ENCODE peak calls at places on chromosomes 1 and 21, in nine cellular contexts. One of them, this sample, is unnamed.

GRCh38 chr21:14383596-14384210 is 757 bp upstream of the HSPA13 start:
- DNase-seq in tibial artery: no peak
- DNase-seq in tibial nerve: no peak
- DNase-seq in small intestine: peak
- DNase-seq in heart right ventricle: no peak
- DNase-seq in GM23338: peak
- DNase-seq in effector memory CD4-positive, alpha-beta T cell: no peak
- DNase-seq in heart left ventricle: no peak
- DNase-seq in thoracic aorta: no peak
- DNase-seq in this sample: no peak

GRCh38 chr1:180188103-180188506 is 33.4 kb downstream of the QSOX1 start:
- DNase-seq in thoracic aorta: no peak
- DNase-seq in heart right ventricle: peak
- DNase-seq in GM23338: peak
- DNase-seq in tibial artery: no peak
- DNase-seq in heart left ventricle: peak
- DNase-seq in effector memory CD4-positive, alpha-beta T cell: no peak
- DNase-seq in tibial nerve: peak
- DNase-seq in small intestine: peak
- DNase-seq in this sample: peak

GRCh38 chr1:211843018-211843417 is 12.5 kb upstream of the LPGAT1 start:
- DNase-seq in heart left ventricle: no peak
- DNase-seq in small intestine: peak
- DNase-seq in tibial artery: no peak
- DNase-seq in heart right ventricle: no peak
- DNase-seq in effector memory CD4-positive, alpha-beta T cell: no peak
- DNase-seq in thoracic aorta: no peak
- DNase-seq in tibial nerve: no peak
- DNase-seq in GM23338: no peak
- DNase-seq in this sample: no peak

GRCh38 chr1:206505702-206506375 is 1.5 kb upstream of the RASSF5 start:
- DNase-seq in small intestine: no peak
- DNase-seq in heart right ventricle: no peak
- DNase-seq in heart left ventricle: peak
- DNase-seq in tibial artery: no peak
- DNase-seq in tibial nerve: no peak
- DNase-seq in GM23338: peak
- DNase-seq in thoracic aorta: no peak
- DNase-seq in effector memory CD4-positive, alpha-beta T cell: no peak
- DNase-seq in this sample: no peak

GRCh38 chr1:166884040-166884642 is 8.1 kb upstream of the TADA1 start:
- DNase-seq in GM23338: peak
- DNase-seq in tibial artery: no peak
- DNase-seq in heart right ventricle: peak
- DNase-seq in heart left ventricle: peak
- DNase-seq in tibial nerve: no peak
- DNase-seq in effector memory CD4-positive, alpha-beta T cell: peak
- DNase-seq in thoracic aorta: no peak
- DNase-seq in small intestine: peak
- DNase-seq in this sample: peak

GRCh38 chr1:206897175-206897574 is at the start of gene IL24:
- DNase-seq in tibial nerve: no peak
- DNase-seq in heart right ventricle: no peak
- DNase-seq in heart left ventricle: no peak
- DNase-seq in thoracic aorta: no peak
- DNase-seq in tibial artery: no peak
- DNase-seq in GM23338: no peak
- DNase-seq in effector memory CD4-positive, alpha-beta T cell: no peak
- DNase-seq in small intestine: no peak
- DNase-seq in this sample: no peak

GRCh38 chr1:110223127-110223526 is 13.0 kb downstream of the KCNC4 start:
- DNase-seq in tibial nerve: no peak
- DNase-seq in small intestine: no peak
- DNase-seq in thoracic aorta: no peak
- DNase-seq in effector memory CD4-positive, alpha-beta T cell: no peak
- DNase-seq in tibial artery: no peak
- DNase-seq in heart left ventricle: no peak
- DNase-seq in GM23338: no peak
- DNase-seq in heart right ventricle: no peak
- DNase-seq in this sample: no peak

GRCh38 chr1:170426596-170426995 is 105.4 kb upstream of the GORAB start:
- DNase-seq in tibial artery: no peak
- DNase-seq in heart left ventricle: no peak
- DNase-seq in heart right ventricle: no peak
- DNase-seq in effector memory CD4-positive, alpha-beta T cell: no peak
- DNase-seq in small intestine: no peak
- DNase-seq in thoracic aorta: no peak
- DNase-seq in GM23338: peak
- DNase-seq in tibial nerve: no peak
- DNase-seq in this sample: no peak

GRCh38 chr21:34582506-34583150 is 32.3 kb downstream of the RCAN1 start:
- DNase-seq in GM23338: peak
- DNase-seq in tibial artery: no peak
- DNase-seq in heart right ventricle: peak
- DNase-seq in small intestine: no peak
- DNase-seq in tibial nerve: no peak
- DNase-seq in effector memory CD4-positive, alpha-beta T cell: no peak
- DNase-seq in heart left ventricle: peak
- DNase-seq in thoracic aorta: no peak
- DNase-seq in this sample: peak

GRCh38 chr1:1197188-1197500 is 9.2 kb downstream of the TNFRSF18 start:
- DNase-seq in tibial artery: no peak
- DNase-seq in thoracic aorta: no peak
- DNase-seq in heart right ventricle: no peak
- DNase-seq in heart left ventricle: no peak
- DNase-seq in tibial nerve: no peak
- DNase-seq in effector memory CD4-positive, alpha-beta T cell: no peak
- DNase-seq in small intestine: no peak
- DNase-seq in GM23338: peak
- DNase-seq in this sample: no peak

GRCh38 chr1:233269656-233270055 is 25.9 kb downstream of the PCNX2 start:
- DNase-seq in heart right ventricle: no peak
- DNase-seq in thoracic aorta: no peak
- DNase-seq in effector memory CD4-positive, alpha-beta T cell: no peak
- DNase-seq in tibial nerve: no peak
- DNase-seq in tibial artery: no peak
- DNase-seq in small intestine: no peak
- DNase-seq in heart left ventricle: no peak
- DNase-seq in GM23338: no peak
- DNase-seq in this sample: no peak

GRCh38 chr1:214438059-214438458 is 113.3 kb downstream of the PTPN14 start:
- DNase-seq in tibial nerve: no peak
- DNase-seq in tibial artery: no peak
- DNase-seq in effector memory CD4-positive, alpha-beta T cell: no peak
- DNase-seq in small intestine: no peak
- DNase-seq in thoracic aorta: no peak
- DNase-seq in heart left ventricle: peak
- DNase-seq in heart right ventricle: peak
- DNase-seq in GM23338: peak
- DNase-seq in this sample: no peak

GRCh38 chr1:172826096-172826741 is 167.3 kb downstream of the FASLG start:
- DNase-seq in heart left ventricle: no peak
- DNase-seq in effector memory CD4-positive, alpha-beta T cell: no peak
- DNase-seq in small intestine: peak
- DNase-seq in heart right ventricle: no peak
- DNase-seq in tibial nerve: no peak
- DNase-seq in thoracic aorta: no peak
- DNase-seq in tibial artery: peak
- DNase-seq in GM23338: peak
- DNase-seq in this sample: peak
- H3K4me3 ChIP-seq in heart left ventricle: peak
- H3K4me3 ChIP-seq in effector memory CD4-positive, alpha-beta T cell: no peak
- H3K4me3 ChIP-seq in small intestine: no peak
- H3K4me3 ChIP-seq in heart right ventricle: no peak
- H3K4me3 ChIP-seq in tibial nerve: no peak
- H3K4me3 ChIP-seq in thoracic aorta: peak
- H3K4me3 ChIP-seq in tibial artery: peak
- H3K4me3 ChIP-seq in GM23338: no peak
- H3K4me3 ChIP-seq in this sample: no peak

DNA sequence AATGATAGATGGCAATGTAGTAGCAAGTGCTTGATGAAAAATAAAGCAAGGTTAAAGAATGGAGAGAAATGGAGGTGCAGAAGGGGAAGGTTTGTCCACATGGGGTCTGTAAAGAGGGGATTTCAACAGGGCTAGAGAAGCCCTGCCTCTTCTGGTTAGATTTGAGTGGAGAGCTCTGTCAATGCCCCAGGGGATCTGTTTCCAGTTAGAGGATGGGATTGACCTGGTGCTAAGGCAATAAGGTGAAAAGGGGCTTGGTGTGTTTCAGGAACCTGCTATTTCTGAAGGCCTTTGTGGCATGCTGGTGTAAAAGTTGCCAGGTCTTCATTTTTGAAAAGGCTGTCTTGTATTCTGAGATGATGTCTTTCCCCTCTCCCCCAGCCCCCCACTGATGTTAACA is 370.5 kb upstream of the ADGRL2 start:
- DNase-seq in effector memory CD4-positive, alpha-beta T cell: no peak
- DNase-seq in thoracic aorta: no peak
- DNase-seq in tibial artery: no peak
- DNase-seq in heart left ventricle: no peak
- DNase-seq in heart right ventricle: no peak
- DNase-seq in GM23338: no peak
- DNase-seq in tibial nerve: no peak
- DNase-seq in small intestine: no peak
- DNase-seq in this sample: no peak
- H3K27ac ChIP-seq in effector memory CD4-positive, alpha-beta T cell: no peak
- H3K27ac ChIP-seq in thoracic aorta: no peak
- H3K27ac ChIP-seq in tibial artery: no peak
- H3K27ac ChIP-seq in heart left ventricle: peak
- H3K27ac ChIP-seq in heart right ventricle: peak
- H3K27ac ChIP-seq in GM23338: peak
- H3K27ac ChIP-seq in tibial nerve: no peak
- H3K27ac ChIP-seq in small intestine: peak
- H3K27ac ChIP-seq in this sample: no peak

GRCh38 chr1:12081648-12082396 is 18.7 kb downstream of the TNFRSF8 start:
- DNase-seq in effector memory CD4-positive, alpha-beta T cell: no peak
- DNase-seq in thoracic aorta: no peak
- DNase-seq in tibial nerve: no peak
- DNase-seq in small intestine: no peak
- DNase-seq in heart right ventricle: no peak
- DNase-seq in heart left ventricle: peak
- DNase-seq in tibial artery: no peak
- DNase-seq in GM23338: no peak
- DNase-seq in this sample: no peak

GRCh38 chr1:12078938-12079861 is 16.1 kb downstream of the TNFRSF8 start:
- DNase-seq in tibial nerve: no peak
- DNase-seq in GM23338: peak
- DNase-seq in small intestine: no peak
- DNase-seq in effector memory CD4-positive, alpha-beta T cell: peak
- DNase-seq in tibial artery: no peak
- DNase-seq in thoracic aorta: no peak
- DNase-seq in heart left ventricle: peak
- DNase-seq in heart right ventricle: no peak
- DNase-seq in this sample: peak

GRCh38 chr1:12082988-12083387 is 19.9 kb downstream of the TNFRSF8 start:
- DNase-seq in thoracic aorta: no peak
- DNase-seq in GM23338: no peak
- DNase-seq in small intestine: no peak
- DNase-seq in heart right ventricle: no peak
- DNase-seq in tibial nerve: no peak
- DNase-seq in heart left ventricle: no peak
- DNase-seq in effector memory CD4-positive, alpha-beta T cell: no peak
- DNase-seq in tibial artery: no peak
- DNase-seq in this sample: no peak

GRCh38 chr1:12080156-12080555 is 17.1 kb downstream of the TNFRSF8 start:
- DNase-seq in GM23338: no peak
- DNase-seq in tibial nerve: no peak
- DNase-seq in heart left ventricle: peak
- DNase-seq in effector memory CD4-positive, alpha-beta T cell: no peak
- DNase-seq in thoracic aorta: no peak
- DNase-seq in heart right ventricle: no peak
- DNase-seq in tibial artery: no peak
- DNase-seq in small intestine: no peak
- DNase-seq in this sample: no peak

DNA sequence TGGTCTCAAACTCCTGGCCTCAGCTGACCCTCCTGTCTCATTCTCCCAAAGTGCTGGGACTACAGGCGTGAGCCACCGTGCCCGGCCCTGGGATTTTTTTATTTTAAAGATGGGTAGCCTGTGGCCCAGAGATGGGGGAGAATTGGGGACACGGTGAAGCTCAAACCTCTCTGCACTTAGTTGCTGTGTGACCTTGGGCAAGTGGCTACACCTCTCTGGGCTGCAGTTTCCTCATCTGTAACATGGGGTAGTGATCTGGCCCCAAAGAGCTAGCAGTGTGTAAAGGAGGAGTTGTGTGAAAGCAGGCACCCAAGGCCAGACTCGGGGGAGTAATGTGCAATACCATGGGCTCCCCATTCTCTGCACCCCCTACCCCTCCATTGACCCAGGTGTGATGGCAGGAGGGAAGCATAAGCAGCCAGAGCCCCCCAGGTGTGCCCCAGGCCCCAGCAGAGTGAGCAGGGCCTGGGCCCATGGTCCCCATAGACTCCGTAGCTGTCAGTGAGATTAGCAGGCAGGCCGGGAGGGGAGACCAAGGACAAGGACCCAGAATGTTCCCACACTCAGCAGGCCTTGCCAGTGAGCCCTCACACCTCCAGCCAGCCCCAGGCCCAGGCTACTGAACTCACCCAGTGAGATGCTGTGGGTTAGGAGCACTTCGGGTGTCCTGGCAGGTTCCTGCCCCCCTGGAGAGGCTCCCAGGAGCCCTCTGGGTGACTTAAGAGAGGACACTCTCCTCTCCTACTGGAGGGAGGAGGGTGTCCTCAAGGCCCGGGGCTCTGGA is 17.9 kb downstream of the TNFRSF8 start:
- DNase-seq in heart left ventricle: peak
- DNase-seq in effector memory CD4-positive, alpha-beta T cell: no peak
- DNase-seq in tibial nerve: no peak
- DNase-seq in thoracic aorta: no peak
- DNase-seq in tibial artery: no peak
- DNase-seq in GM23338: no peak
- DNase-seq in heart right ventricle: no peak
- DNase-seq in small intestine: no peak
- DNase-seq in this sample: no peak
- H3K4me3 ChIP-seq in heart left ventricle: no peak
- H3K4me3 ChIP-seq in effector memory CD4-positive, alpha-beta T cell: no peak
- H3K4me3 ChIP-seq in tibial nerve: no peak
- H3K4me3 ChIP-seq in thoracic aorta: no peak
- H3K4me3 ChIP-seq in tibial artery: no peak
- H3K4me3 ChIP-seq in GM23338: no peak
- H3K4me3 ChIP-seq in heart right ventricle: no peak
- H3K4me3 ChIP-seq in small intestine: no peak
- H3K4me3 ChIP-seq in this sample: no peak

DNA sequence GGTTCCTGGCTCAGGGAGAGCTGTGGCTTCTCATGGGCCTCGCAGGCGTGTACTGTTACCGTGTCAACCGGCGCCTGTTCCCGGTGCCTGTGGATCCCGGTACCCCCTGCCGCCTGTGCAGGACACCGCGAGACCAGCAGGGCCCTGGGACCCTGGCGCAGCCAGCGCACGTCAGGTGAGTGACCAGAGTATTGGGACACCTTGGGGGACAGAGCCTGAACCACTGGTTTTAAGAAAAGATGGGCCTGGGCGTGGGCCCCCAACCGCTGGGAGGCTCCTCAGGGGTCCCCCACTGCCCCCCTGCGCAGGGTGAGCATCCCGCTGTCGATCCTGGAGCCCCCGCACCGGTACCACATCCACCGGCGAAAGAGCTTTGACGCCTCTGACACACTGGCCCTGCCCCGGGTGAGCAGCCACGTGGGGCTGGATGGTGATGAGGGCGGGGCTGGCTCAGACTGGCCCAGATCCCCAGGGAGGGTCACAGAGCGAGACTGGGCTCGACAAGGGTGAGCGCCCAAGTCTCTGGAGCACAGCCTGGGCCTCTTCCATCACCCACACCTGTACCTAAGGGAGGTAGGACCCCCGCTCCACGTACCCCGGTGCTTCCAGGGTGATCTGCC is 10.5 kb downstream of the MIIP start:
- DNase-seq in effector memory CD4-positive, alpha-beta T cell: no peak
- DNase-seq in tibial artery: no peak
- DNase-seq in tibial nerve: no peak
- DNase-seq in small intestine: no peak
- DNase-seq in heart right ventricle: no peak
- DNase-seq in thoracic aorta: no peak
- DNase-seq in heart left ventricle: no peak
- DNase-seq in GM23338: no peak
- DNase-seq in this sample: no peak
- H3K27ac ChIP-seq in effector memory CD4-positive, alpha-beta T cell: no peak
- H3K27ac ChIP-seq in tibial artery: no peak
- H3K27ac ChIP-seq in tibial nerve: no peak
- H3K27ac ChIP-seq in small intestine: no peak
- H3K27ac ChIP-seq in heart right ventricle: no peak
- H3K27ac ChIP-seq in thoracic aorta: no peak
- H3K27ac ChIP-seq in heart left ventricle: no peak
- H3K27ac ChIP-seq in GM23338: no peak
- H3K27ac ChIP-seq in this sample: no peak